ENCODE peak calls at places on chromosomes 1 and 21, in six cellular contexts. M is uterus, H is stomach, R is psoas muscle, X is left ventricle myocardium inferior, B is cardiac muscle cell. K is an unnamed sample.

GRCh38 chr1:52056937-52057231 is 789 bp downstream of the BTF3L4 start:
- DNase-seq in X (no peak), M (no peak), B (no peak), H (no peak), R (no peak), K (no peak)

GRCh38 chr1:44110916-44111315 is 7.7 kb upstream of the KLF17 start:
- DNase-seq in M (no peak), R (no peak), X (no peak), B (no peak), H (no peak), K (no peak)

GRCh38 chr1:234769284-234769998 is 159.5 kb upstream of the IRF2BP2 start:
- DNase-seq in M (no peak), X (no peak), H (no peak), R (no peak), B (no peak), K (no peak)

GRCh38 chr1:109395602-109396512 is 1.9 kb downstream of the SORT1 start:
- DNase-seq in M (no peak), B (peak; percentile 30), H (no peak), X (no peak), R (no peak), K (no peak)

GRCh38 chr1:225479341-225479740 is 51.5 kb upstream of the LBR start:
- DNase-seq in X (no peak), B (no peak), H (no peak), M (no peak), R (no peak), K (no peak)

GRCh38 chr1:227729144-227729880 is 5.8 kb downstream of the JMJD4 start:
- DNase-seq in M (no peak), B (peak; percentile 23), H (no peak), X (no peak), R (no peak), K (no peak)

GRCh38 chr1:209614906-209615305 is 31.4 kb downstream of the CAMK1G start:
- DNase-seq in R (no peak), H (no peak), X (no peak), M (no peak), B (no peak), K (no peak)

GRCh38 chr1:228168563-228169270 is 3.1 kb downstream of the IBA57 start:
- DNase-seq in M (no peak), X (no peak), B (no peak), R (no peak), H (no peak), K (no peak)

GRCh38 chr1:66571789-66572188 is 37.8 kb downstream of the SGIP1 start:
- DNase-seq in X (no peak), H (no peak), M (no peak), R (no peak), B (no peak), K (no peak)

GRCh38 chr1:185570962-185571361 is 163.2 kb upstream of the HMCN1 start:
- DNase-seq in M (no peak), B (no peak), R (no peak), X (no peak), H (no peak), K (peak; percentile 63)

GRCh38 chr1:8663915-8664331 is 153.5 kb downstream of the RERE start:
- DNase-seq in H (peak; percentile 35), B (no peak), R (no peak), M (peak; percentile 37), X (no peak), K (no peak)

GRCh38 chr1:8664887-8665286 is 152.6 kb downstream of the RERE start:
- DNase-seq in B (no peak), X (no peak), R (no peak), M (no peak), H (no peak), K (no peak)

GRCh38 chr1:8667869-8668595 is 149.4 kb downstream of the RERE start:
- DNase-seq in X (no peak), R (no peak), H (no peak), M (peak; percentile 40), B (peak; percentile 52), K (no peak)

GRCh38 chr1:8666394-8667167 is 150.9 kb downstream of the RERE start:
- DNase-seq in M (no peak), X (no peak), R (no peak), B (no peak), H (no peak), K (no peak)

GRCh38 chr1:8665824-8666223 is 151.6 kb downstream of the RERE start:
- DNase-seq in X (no peak), M (no peak), R (no peak), B (no peak), H (no peak), K (no peak)
- H3K4me1 ChIP-seq in X (peaks cover 97% of the 10 kb centered on the region), M (peaks cover 6% of the 10 kb centered on the region), R (peaks cover 92% of the 10 kb centered on the region), B (peaks cover 78% of the 10 kb centered on the region), H (peaks cover 93% of the 10 kb centered on the region), K (peaks cover 25% of the 10 kb centered on the region)

GRCh38 chr21:45073301-45074047 is 906 bp upstream of the ADARB1 start:
- DNase-seq in B (peak; percentile 59), M (peak; percentile 38), R (no peak), H (peak; percentile 51), X (no peak), K (peak; percentile 38)
- H3K27ac ChIP-seq in B (peak overlapping the region; percentile 95), M (peak overlapping the region; percentile 92), R (peak overlapping the region; percentile 93), H (peak overlapping the region; percentile 83), X (peak overlapping the region; percentile 97), K (peak overlapping the region; percentile 69)

GRCh38 chr1:181015258-181015630 is 7.4 kb downstream of the STX6 start:
- DNase-seq in M (no peak), H (no peak), R (no peak), X (no peak), B (no peak), K (no peak)

GRCh38 chr1:181021811-181022434 is 747 bp downstream of the STX6 start:
- DNase-seq in R (peak; percentile 68), X (peak; percentile 62), H (no peak), M (peak; percentile 72), B (peak; percentile 71), K (peak; percentile 72)

GRCh38 chr1:181021155-181021554 is 1.5 kb downstream of the STX6 start:
- DNase-seq in H (no peak), X (no peak), R (no peak), M (no peak), B (no peak), K (no peak)

GRCh38 chr1:181016563-181016962 is 6.1 kb downstream of the STX6 start:
- DNase-seq in H (no peak), R (no peak), B (no peak), M (no peak), X (no peak), K (no peak)

GRCh38 chr1:181018901-181019681 is 3.6 kb downstream of the STX6 start:
- DNase-seq in R (no peak), B (no peak), H (no peak), M (no peak), X (no peak), K (no peak)
- H3K4me1 ChIP-seq in R (peaks cover 30% of the 10 kb centered on the region), B (peaks cover 6% of the 10 kb centered on the region), H (peaks cover 69% of the 10 kb centered on the region), M (no peaks in the 10 kb centered on the region), X (peaks cover 55% of the 10 kb centered on the region), K (no peaks in the 10 kb centered on the region)

DNA sequence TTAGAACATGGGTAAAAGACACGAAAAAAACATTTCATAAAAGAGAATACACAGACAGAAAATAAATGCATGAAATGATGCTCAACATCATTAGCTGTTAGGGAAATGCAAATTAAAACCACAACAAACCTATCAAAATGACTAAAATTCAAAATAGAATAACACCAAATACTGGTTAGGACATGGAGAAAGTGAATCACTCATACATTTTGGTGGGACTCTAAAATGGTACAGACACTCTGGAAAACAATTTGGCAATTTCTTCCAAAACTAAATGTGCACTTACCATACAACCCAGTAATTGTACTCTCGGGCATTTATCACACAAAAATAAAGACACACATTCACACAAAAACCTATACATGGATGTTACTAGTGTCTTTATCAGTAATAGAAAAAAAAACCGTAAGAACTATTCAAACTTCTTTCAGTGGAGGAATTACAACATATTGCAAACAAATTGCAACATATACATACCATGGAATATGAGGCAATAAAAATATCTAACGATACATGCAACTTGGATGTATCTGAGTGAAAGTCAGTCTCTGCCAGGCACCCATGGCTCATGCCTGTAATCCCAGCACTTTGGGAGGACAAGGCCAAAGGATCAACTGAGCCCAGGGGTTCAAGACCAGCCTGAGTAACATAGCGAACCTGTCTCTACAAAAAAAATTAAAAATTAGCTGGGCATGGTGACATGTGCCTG is 19.7 kb downstream of the HSF2BP start:
- DNase-seq in R (no peak), H (no peak), M (no peak), B (no peak), X (no peak), K (no peak)
- H3K27ac ChIP-seq in R (no peak overlapping the region), H (peak overlapping the region; percentile 67), M (no peak overlapping the region), B (no peak overlapping the region), X (no peak overlapping the region), K (no peak overlapping the region)

DNA sequence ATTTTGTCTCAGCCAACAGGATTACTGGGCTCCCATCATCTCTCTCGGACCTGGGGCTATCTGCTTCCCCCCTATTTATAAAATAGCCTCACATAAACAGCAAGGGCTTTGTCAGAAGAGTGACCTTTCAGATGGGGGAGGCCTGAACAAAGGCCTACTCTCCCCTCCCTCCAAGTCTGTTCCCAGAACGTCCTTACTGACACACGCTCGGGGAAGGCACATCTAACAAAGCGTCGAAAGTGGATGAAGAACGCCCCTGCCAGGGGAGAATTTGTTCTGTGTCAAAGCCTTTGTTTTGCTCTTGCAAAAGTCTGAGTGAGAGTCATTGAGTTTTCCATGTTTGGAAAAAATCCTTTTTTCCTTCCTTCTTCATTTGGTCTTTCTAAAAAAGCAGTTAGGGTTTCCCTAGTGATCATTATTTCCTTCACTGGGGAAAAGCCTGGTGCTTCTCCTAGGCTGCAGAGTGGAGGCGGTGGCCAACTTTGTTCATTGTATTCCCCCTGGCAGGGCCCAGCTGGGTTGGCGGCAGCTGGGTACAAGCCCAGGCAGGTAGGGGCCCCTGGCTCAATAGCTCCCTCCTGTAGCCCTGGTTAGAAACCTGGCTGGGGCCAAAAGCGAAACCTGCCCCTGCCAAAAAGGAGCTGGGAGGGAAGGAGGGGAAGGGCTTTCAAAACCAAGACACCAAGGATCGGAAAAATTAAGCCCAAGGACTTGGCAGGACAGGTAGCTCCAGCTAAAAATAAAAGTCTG is 81.1 kb downstream of the ITPKB start:
- DNase-seq in X (no peak), B (no peak), H (peak; percentile 80), M (no peak), R (no peak), K (no peak)
- H3K4me1 ChIP-seq in X (no peaks in the 10 kb centered on the region), B (peaks cover 65% of the 10 kb centered on the region), H (no peaks in the 10 kb centered on the region), M (peaks cover 25% of the 10 kb centered on the region), R (peaks cover 82% of the 10 kb centered on the region), K (peaks cover 16% of the 10 kb centered on the region)

DNA sequence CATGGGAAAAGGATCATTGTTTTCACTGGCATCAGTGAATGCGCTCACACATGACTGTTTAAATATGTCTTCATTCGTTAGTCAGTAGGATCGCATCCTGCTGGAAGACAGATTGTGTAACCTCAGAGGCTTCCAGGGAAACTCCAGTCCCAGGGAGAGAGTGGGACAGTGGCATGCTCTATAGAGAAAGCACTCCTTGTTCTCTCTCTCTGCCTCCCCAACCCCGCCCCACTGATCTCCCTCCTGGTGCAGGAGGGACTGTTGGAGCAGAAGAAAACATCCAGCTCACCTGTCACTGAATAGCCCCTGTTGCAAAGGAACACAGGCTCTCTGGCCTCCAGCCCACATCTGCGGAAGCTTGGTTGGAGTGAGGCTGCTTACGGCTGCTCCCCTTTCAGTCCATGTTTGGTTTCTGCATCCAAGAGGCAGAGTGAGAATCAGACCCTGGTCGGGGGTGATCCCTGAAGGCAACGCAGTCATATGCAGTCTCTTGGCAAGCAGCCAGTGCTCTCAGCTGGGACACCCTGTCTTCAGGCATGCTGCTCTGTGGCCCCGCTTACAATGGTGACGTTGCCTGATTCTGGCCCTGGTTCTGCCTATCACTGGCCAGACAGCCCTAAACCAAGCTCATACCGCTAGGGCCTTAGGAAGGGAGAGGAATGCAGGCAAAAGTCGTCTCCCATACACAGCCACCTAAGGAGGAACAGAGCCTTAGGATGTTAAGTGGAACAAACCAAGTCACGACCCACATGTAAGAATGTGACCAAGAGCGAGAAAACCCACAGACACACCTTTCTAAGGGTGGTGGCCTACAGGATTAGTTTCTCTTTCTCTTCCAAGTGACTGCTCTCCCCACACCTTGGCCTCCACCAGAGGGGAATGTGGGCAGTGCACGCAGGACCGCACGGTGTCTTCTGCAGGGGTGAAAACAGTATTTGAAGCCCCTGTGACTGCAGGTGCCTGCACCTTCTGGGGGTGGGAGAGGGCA is 39.7 kb downstream of the BACE2 start:
- DNase-seq in M (peak; percentile 39), X (peak; percentile 78), B (peak; percentile 59), R (peak; percentile 46), H (peak; percentile 71), K (peak; percentile 40)
- H3K27ac ChIP-seq in M (no peak overlapping the region), X (peak overlapping the region; percentile 75), B (no peak overlapping the region), R (peak overlapping the region; percentile 2), H (peak overlapping the region; percentile 66), K (no peak overlapping the region)